ENCODE peak calls at places on chromosomes 4 and X, in four cellular contexts. P is GM12878, G is HL-60, D is K562. L is an unnamed sample.

GRCh38 chr4:104451573-104451972 is 43.1 kb downstream of the CXXC4 start:
- DNase-seq in G (no peak), D (no peak), P (no peak), L (no peak)

GRCh38 chrX:37912286-37912685 is 64.9 kb upstream of the DYNLT3 start:
- DNase-seq in G (no peak), P (no peak), D (no peak), L (no peak)

GRCh38 chr4:121100093-121100775 is 27.9 kb upstream of the NDNF start:
- DNase-seq in G (no peak), D (no peak), P (no peak), L (no peak)

GRCh38 chr4:82284475-82284857 is 89.3 kb downstream of the HNRNPD start:
- DNase-seq in D (no peak), G (no peak), P (no peak), L (no peak)

GRCh38 chrX:111337067-111337466 is 66.8 kb upstream of the CAPN6 start:
- DNase-seq in G (no peak), P (no peak), D (no peak), L (no peak)

GRCh38 chrX:27619459-27619858 is 29.3 kb downstream of the DCAF8L2 start:
- DNase-seq in P (no peak), D (no peak), G (no peak), L (no peak)

GRCh38 chrX:17086317-17086716 is 139.9 kb downstream of the REPS2 start:
- DNase-seq in P (no peak), D (no peak), G (no peak), L (no peak)

GRCh38 chr4:3657917-3658913 is 108.0 kb upstream of the ADRA2C start:
- DNase-seq in G (no peak), D (no peak), P (no peak), L (no peak)

GRCh38 chrX:70042399-70043371 is 7.1 kb downstream of the AWAT2 start:
- DNase-seq in P (no peak), D (peak), G (no peak), L (no peak)

GRCh38 chr4:155271557-155271956 is 63.1 kb downstream of the NPY2R start:
- DNase-seq in D (no peak), P (no peak), G (no peak), L (no peak)

GRCh38 chrX:41302293-41302868 is 31.6 kb upstream of the DDX3X start:
- DNase-seq in P (no peak), D (no peak), G (no peak), L (no peak)

GRCh38 chr4:67635331-67635730 is 65.6 kb downstream of the UBA6 start:
- DNase-seq in G (no peak), P (no peak), D (no peak), L (no peak)

GRCh38 chrX:35098419-35098818 is 155.8 kb downstream of the FAM47B start:
- DNase-seq in P (no peak), D (no peak), G (no peak), L (no peak)

GRCh38 chrX:9942086-9942485 is 25.1 kb upstream of the CLDN34 start:
- DNase-seq in D (no peak), G (peak), P (peak), L (no peak)

GRCh38 chrX:53556868-53557267 is 122.7 kb upstream of the HSD17B10 start:
- DNase-seq in P (no peak), D (no peak), G (no peak), L (no peak)

GRCh38 chr4:72970756-72971155 is 98.8 kb downstream of the COX18 start:
- DNase-seq in D (no peak), G (no peak), P (no peak), L (no peak)

GRCh38 chr4:118954246-118954645 is 65.6 kb downstream of the SYNPO2 start:
- DNase-seq in G (no peak), P (no peak), D (no peak), L (no peak)

GRCh38 chr4:183335369-183335940 is 13.2 kb upstream of the CLDN24 start:
- DNase-seq in G (no peak), D (no peak), P (no peak), L (no peak)

GRCh38 chr4:112802780-112803179 is 165.8 kb downstream of the LARP7 start:
- DNase-seq in P (no peak), G (no peak), D (no peak), L (no peak)

GRCh38 chr4:123744664-123745290 is 348.2 kb downstream of the SPRY1 start:
- DNase-seq in P (no peak), D (no peak), G (peak), L (no peak)

GRCh38 chr4:83831588-83831987 is 295.7 kb downstream of the GPAT3 start:
- DNase-seq in D (no peak), G (no peak), P (no peak), L (no peak)

GRCh38 chr4:123520376-123520775 is 123.8 kb downstream of the SPRY1 start:
- DNase-seq in D (no peak), G (no peak), P (no peak), L (no peak)

GRCh38 chr4:124035364-124036036 is 638.9 kb downstream of the SPRY1 start:
- DNase-seq in G (no peak), P (no peak), D (no peak), L (no peak)

GRCh38 chr4:155999743-156000142 is 46.1 kb upstream of the CTSO start:
- DNase-seq in G (no peak), D (no peak), P (no peak), L (no peak)

GRCh38 chr4:27089186-27089585 is 228.5 kb downstream of the STIM2 start:
- DNase-seq in P (no peak), D (no peak), G (no peak), L (no peak)

GRCh38 chr4:22412013-22412412 is 103.9 kb downstream of the ADGRA3 start:
- DNase-seq in P (no peak), G (no peak), D (no peak), L (no peak)

GRCh38 chr4:84894621-84895020 is 71.9 kb downstream of the WDFY3 start:
- DNase-seq in D (no peak), P (no peak), G (no peak), L (no peak)
- TF ChIP-seq POLR2AphosphoS5 in D (no peak), P (no peak), G (no peak), L (no peak)

GRCh38 chrX:50161143-50161542 is 39.7 kb downstream of the AKAP4 start:
- DNase-seq in G (no peak), P (no peak), D (no peak), L (no peak)
- TF ChIP-seq SPI1 in G (no peak), P (no peak), D (no peak), L (no peak)

GRCh38 chr4:128163177-128164117 is 102.3 kb downstream of the LARP1B start:
- DNase-seq in P (no peak), G (no peak), D (no peak), L (no peak)
- TF ChIP-seq POLR2AphosphoS5 in P (no peak), G (no peak), D (no peak), L (no peak)

GRCh38 chr4:188383180-188383579 is 243.9 kb downstream of the TRIML1 start:
- DNase-seq in G (no peak), P (no peak), D (no peak), L (no peak)

GRCh38 chr4:188387134-188387791 is 248.0 kb downstream of the TRIML1 start:
- DNase-seq in P (no peak), D (no peak), G (no peak), L (no peak)
- TF ChIP-seq SPI1 in P (no peak), D (no peak), G (no peak), L (no peak)

GRCh38 chr4:30181918-30182317 is 538.3 kb upstream of the PCDH7 start:
- DNase-seq in D (no peak), P (no peak), G (no peak), L (no peak)
- TF ChIP-seq POLR2AphosphoS5 in D (no peak), P (no peak), G (no peak), L (no peak)

DNA sequence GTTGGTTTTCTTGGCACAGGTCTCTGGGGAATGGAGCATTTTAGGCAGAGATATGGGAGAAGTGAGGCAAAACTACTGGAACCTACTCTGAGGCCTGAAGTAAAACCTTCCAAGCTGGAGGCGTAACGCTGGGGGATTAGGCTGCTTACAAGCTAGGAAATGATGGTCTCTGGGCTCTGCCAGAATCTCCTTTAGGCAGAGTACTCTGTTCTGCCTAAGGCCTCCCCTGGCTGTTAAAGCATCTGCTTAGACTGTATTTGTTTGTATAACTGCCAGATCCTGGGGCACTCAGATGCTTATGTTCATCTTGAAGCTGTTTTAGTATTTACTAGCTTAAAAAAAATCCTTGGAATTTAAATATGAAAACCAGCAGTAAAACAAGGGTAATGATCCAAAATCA is 822.2 kb downstream of the RPA4 start:
- DNase-seq in P (no peak), G (no peak), D (no peak), L (no peak)
- TF ChIP-seq SPI1 in P (no peak), G (no peak), D (no peak), L (no peak)

GRCh38 chr4:75939890-75940691 is 722 bp downstream of the NAAA start:
- DNase-seq in G (peak), D (peak), P (no peak), L (peak)

GRCh38 chr4:75935628-75936027 is 5.2 kb downstream of the NAAA start:
- DNase-seq in P (no peak), G (no peak), D (no peak), L (no peak)

GRCh38 chr4:75940692-75941253 is at the start of gene NAAA:
- DNase-seq in P (no peak), D (peak), G (peak), L (peak)
- TF ChIP-seq POLR2AphosphoS5 in P (no peak), D (peak), G (no peak), L (no peak)

GRCh38 chrX:68840256-68840655 is 11.4 kb downstream of the EFNB1 start:
- DNase-seq in G (no peak), P (no peak), D (no peak), L (no peak)

GRCh38 chrX:68843992-68844391 is 15.2 kb downstream of the EFNB1 start:
- DNase-seq in D (no peak), P (no peak), G (no peak), L (no peak)

GRCh38 chrX:68842351-68842750 is 13.5 kb downstream of the EFNB1 start:
- DNase-seq in P (no peak), G (no peak), D (no peak), L (no peak)

GRCh38 chrX:68841251-68842049 is 12.6 kb downstream of the EFNB1 start:
- DNase-seq in G (peak), P (no peak), D (no peak), L (no peak)

GRCh38 chrX:68842781-68843581 is 14.2 kb downstream of the EFNB1 start:
- DNase-seq in P (no peak), D (no peak), G (peak), L (no peak)
- TF ChIP-seq SPI1 in P (no peak), D (no peak), G (peak), L (no peak)

DNA sequence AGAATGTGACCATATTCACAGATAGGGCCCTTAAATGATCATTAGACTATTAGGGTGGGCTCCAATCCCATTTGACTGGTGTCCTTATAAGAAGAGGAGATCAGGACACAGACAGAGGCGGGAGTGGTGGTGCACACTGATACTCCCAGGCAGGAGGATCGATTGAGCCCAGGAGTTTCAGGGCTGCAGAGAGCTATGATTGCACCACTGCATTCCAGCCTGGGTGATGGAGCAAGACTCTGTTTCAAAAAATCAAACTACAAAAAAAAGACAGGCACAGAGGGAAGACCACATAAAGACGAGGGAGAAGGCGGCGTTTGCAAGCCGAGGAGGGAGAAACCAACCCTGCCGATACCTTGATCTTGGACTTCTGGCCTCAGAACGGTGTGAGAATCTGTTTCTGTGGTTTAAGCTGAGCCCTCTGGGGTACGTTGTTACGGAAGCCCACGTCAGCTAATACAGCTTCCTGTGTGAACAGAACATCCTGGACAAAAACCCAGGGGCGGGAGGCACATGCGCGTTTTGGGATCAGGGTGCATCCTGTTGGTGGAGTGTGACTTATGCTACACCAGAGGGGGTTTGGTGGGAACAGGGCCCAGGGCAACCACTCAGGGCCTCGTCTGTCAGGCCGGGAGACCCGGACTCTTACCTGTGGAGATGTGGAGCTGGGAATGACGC is 211.8 kb upstream of the PSAPL1 start:
- DNase-seq in G (no peak), P (no peak), D (no peak), L (no peak)
- TF ChIP-seq POLR2AphosphoS5 in G (no peak), P (no peak), D (no peak), L (no peak)